ENCODE peak calls at places on chromosomes 3 and 15, in six cellular contexts. Y is transverse colon, Q is NCI-H2171, S is neural progenitor cell, X is Daoy, E is NCI-H226. T is an unnamed sample.

GRCh38 chr15:40843885-40844542 is at the start of gene SPINT1:
- DNase-seq in E (no peak), Q (peak; percentile 31), Y (peak; percentile 82), X (no peak), S (peak; percentile 74), T (no peak)

GRCh38 chr3:128051459-128051836 is 789 bp upstream of the SEC61A1 start:
- DNase-seq in Q (no peak), E (peak; percentile 21), S (peak; percentile 44), X (no peak), Y (no peak), T (no peak)

GRCh38 chr3:133691410-133692107 is 29.8 kb upstream of the TOPBP1 start:
- DNase-seq in Y (no peak), S (no peak), Q (no peak), X (no peak), E (no peak), T (no peak)

GRCh38 chr3:101890716-101891115 is 41.4 kb downstream of the NFKBIZ start:
- DNase-seq in X (peak; percentile 46), E (no peak), Y (no peak), Q (no peak), S (no peak), T (peak; percentile 61)

GRCh38 chr15:30922469-30923311 is 19.0 kb downstream of the FAN1 start:
- DNase-seq in S (peak; percentile 89), Q (no peak), X (no peak), E (peak; percentile 1), Y (peak; percentile 43), T (peak; percentile 38)

GRCh38 chr3:192449036-192449435 is 278.3 kb downstream of the FGF12 start:
- DNase-seq in E (no peak), Y (no peak), S (no peak), Q (no peak), X (no peak), T (no peak)

GRCh38 chr3:16140116-16140893 is 34.2 kb upstream of the GALNT15 start:
- DNase-seq in Q (no peak), X (peak; percentile 46), E (peak; percentile 73), S (no peak), Y (peak; percentile 22), T (peak; percentile 83)

GRCh38 chr3:81823882-81824395 is 62.5 kb upstream of the GBE1 start:
- DNase-seq in X (no peak), Y (no peak), Q (no peak), E (no peak), S (no peak), T (no peak)

GRCh38 chr15:63856711-63857458 is 23.1 kb upstream of the HERC1 start:
- DNase-seq in Q (no peak), X (no peak), E (peak; percentile 61), S (no peak), Y (no peak), T (no peak)

GRCh38 chr3:128956440-128956839 is 37.4 kb downstream of the CFAP92 start:
- DNase-seq in Q (no peak), X (no peak), S (no peak), Y (no peak), E (no peak), T (no peak)

GRCh38 chr15:74845208-74845568 is 2.2 kb upstream of the ULK3 start:
- DNase-seq in E (no peak), X (no peak), S (no peak), Q (no peak), Y (no peak), T (no peak)

GRCh38 chr15:83248151-83248851 is 36.2 kb downstream of the BNC1 start:
- DNase-seq in X (peak; percentile 56), S (peak; percentile 82), E (peak; percentile 51), Q (peak; percentile 17), Y (no peak), T (no peak)

GRCh38 chr3:14253022-14253761 is 74.6 kb downstream of the LSM3 start:
- DNase-seq in Y (peak; percentile 37), E (peak; percentile 82), X (no peak), Q (no peak), S (no peak), T (peak; percentile 8)

GRCh38 chr3:61929631-61930030 is 368.3 kb downstream of the PTPRG start:
- DNase-seq in Y (no peak), S (no peak), X (no peak), Q (no peak), E (no peak), T (no peak)

GRCh38 chr3:61634678-61635077 is 73.3 kb downstream of the PTPRG start:
- DNase-seq in X (no peak), Y (no peak), S (no peak), Q (no peak), E (no peak), T (no peak)

GRCh38 chr15:52667597-52667996 is 11.6 kb downstream of the ATOSA start:
- DNase-seq in X (no peak), S (no peak), E (peak; percentile 87), Q (no peak), Y (no peak), T (no peak)

GRCh38 chr3:25588441-25589103 is 76.1 kb downstream of the TOP2B start:
- DNase-seq in S (no peak), Q (no peak), E (no peak), X (no peak), Y (no peak), T (no peak)

GRCh38 chr15:36294359-36294758 is 285.1 kb upstream of the CDIN1 start:
- DNase-seq in X (peak; percentile 31), Q (no peak), E (no peak), Y (no peak), S (no peak), T (no peak)

GRCh38 chr15:35886765-35887164 is 340.8 kb upstream of the DPH6 start:
- DNase-seq in X (no peak), Q (no peak), S (no peak), Y (no peak), E (no peak), T (no peak)

GRCh38 chr15:44782516-44782915 is 46.2 kb downstream of the TRIM69 start:
- DNase-seq in S (no peak), Y (no peak), X (peak; percentile 19), Q (peak; percentile 100), E (no peak), T (no peak)

T was measured in MG63.